ENCODE peak calls at places on chromosomes 13 and 19, in seven cellular contexts. Y is astrocyte of the spinal cord, E is astrocyte of the cerebellum, P is heart right ventricle, D is Peyer's patch, K is MCF 10A, J is GM06990. T is an unnamed sample.

GRCh38 chr13:79972066-79972569 is 368.8 kb downstream of the SPRY2 start:
- DNase-seq in Y (no peak), E (no peak), P (no peak), D (no peak), K (no peak), J (no peak), T (no peak)

GRCh38 chr19:39399684-39400465 is 6.8 kb upstream of the ZFP36 start:
- DNase-seq in Y (no peak), E (no peak), P (no peak), D (no peak), K (no peak), J (no peak), T (no peak)

GRCh38 chr19:44303305-44303704 is 1.5 kb downstream of the ZNF235 start:
- DNase-seq in Y (no peak), E (no peak), P (no peak), D (no peak), K (no peak), J (no peak), T (no peak)

GRCh38 chr19:35000647-35001501 is 751 bp downstream of the GRAMD1A start:
- DNase-seq in Y (peak), E (no peak), P (peak), D (peak), K (peak), J (peak), T (peak)

GRCh38 chr13:38872693-38873092 is 117.9 kb downstream of the STOML3 start:
- DNase-seq in Y (peak), E (peak), P (peak), D (no peak), K (peak), J (no peak), T (no peak)

GRCh38 chr19:10929402-10929794 is 787 bp downstream of the TIMM29 start:
- DNase-seq in Y (no peak), E (no peak), P (no peak), D (no peak), K (no peak), J (no peak), T (no peak)

GRCh38 chr19:39705578-39706188 is 1.4 kb downstream of the LGALS14 start:
- DNase-seq in Y (no peak), E (no peak), P (no peak), D (no peak), K (no peak), J (no peak), T (no peak)

GRCh38 chr19:10625003-10625761 is at the start of gene SLC44A2:
- DNase-seq in Y (peak), E (no peak), P (peak), D (no peak), K (peak), J (no peak), T (no peak)

GRCh38 chr19:45890877-45891276 is 4.9 kb upstream of the IRF2BP1 start:
- DNase-seq in Y (no peak), E (no peak), P (no peak), D (no peak), K (no peak), J (no peak), T (no peak)

GRCh38 chr19:48393559-48394330 is at the start of gene GRIN2D:
- DNase-seq in Y (peak), E (no peak), P (no peak), D (no peak), K (no peak), J (no peak), T (peak)

GRCh38 chr13:72255908-72256307 is 388.9 kb upstream of the DACH1 start:
- DNase-seq in Y (peak), E (peak), P (no peak), D (no peak), K (peak), J (no peak), T (no peak)

GRCh38 chr13:98512774-98513327 is 64.1 kb downstream of the STK24 start:
- DNase-seq in Y (no peak), E (no peak), P (no peak), D (peak), K (no peak), J (no peak), T (no peak)

GRCh38 chr13:74026753-74027152 is 107.5 kb downstream of the KLF12 start:
- DNase-seq in Y (peak), E (peak), P (no peak), D (peak), K (peak), J (peak), T (peak)

GRCh38 chr19:33905937-33906577 is 109.4 kb downstream of the KCTD15 start:
- DNase-seq in Y (no peak), E (no peak), P (peak), D (no peak), K (peak), J (peak), T (peak)

GRCh38 chr19:16368385-16369305 is 44.0 kb downstream of the KLF2 start:
- DNase-seq in Y (no peak), E (no peak), P (no peak), D (peak), K (no peak), J (no peak), T (no peak)

GRCh38 chr13:37326319-37326718 is 220.9 kb upstream of the CSNK1A1L start:
- DNase-seq in Y (no peak), E (no peak), P (no peak), D (no peak), K (no peak), J (no peak), T (no peak)

GRCh38 chr13:85363504-85363903 is 435.7 kb downstream of the SLITRK6 start:
- DNase-seq in Y (no peak), E (no peak), P (no peak), D (no peak), K (no peak), J (no peak), T (no peak)

GRCh38 chr19:49110567-49110966 is 3.6 kb upstream of the LIN7B start:
- DNase-seq in Y (peak), E (no peak), P (no peak), D (no peak), K (no peak), J (no peak), T (no peak)

GRCh38 chr19:964761-965694 is 19.1 kb upstream of the WDR18 start:
- DNase-seq in Y (no peak), E (no peak), P (no peak), D (no peak), K (peak), J (no peak), T (no peak)

GRCh38 chr19:964116-964520 is 20.0 kb upstream of the WDR18 start:
- DNase-seq in Y (no peak), E (no peak), P (no peak), D (no peak), K (no peak), J (no peak), T (no peak)

GRCh38 chr19:963401-964022 is 20.6 kb upstream of the WDR18 start:
- DNase-seq in Y (no peak), E (no peak), P (no peak), D (no peak), K (no peak), J (no peak), T (no peak)

GRCh38 chr19:962683-963385 is 21.3 kb upstream of the WDR18 start:
- DNase-seq in Y (no peak), E (no peak), P (no peak), D (no peak), K (no peak), J (no peak), T (no peak)

DNA sequence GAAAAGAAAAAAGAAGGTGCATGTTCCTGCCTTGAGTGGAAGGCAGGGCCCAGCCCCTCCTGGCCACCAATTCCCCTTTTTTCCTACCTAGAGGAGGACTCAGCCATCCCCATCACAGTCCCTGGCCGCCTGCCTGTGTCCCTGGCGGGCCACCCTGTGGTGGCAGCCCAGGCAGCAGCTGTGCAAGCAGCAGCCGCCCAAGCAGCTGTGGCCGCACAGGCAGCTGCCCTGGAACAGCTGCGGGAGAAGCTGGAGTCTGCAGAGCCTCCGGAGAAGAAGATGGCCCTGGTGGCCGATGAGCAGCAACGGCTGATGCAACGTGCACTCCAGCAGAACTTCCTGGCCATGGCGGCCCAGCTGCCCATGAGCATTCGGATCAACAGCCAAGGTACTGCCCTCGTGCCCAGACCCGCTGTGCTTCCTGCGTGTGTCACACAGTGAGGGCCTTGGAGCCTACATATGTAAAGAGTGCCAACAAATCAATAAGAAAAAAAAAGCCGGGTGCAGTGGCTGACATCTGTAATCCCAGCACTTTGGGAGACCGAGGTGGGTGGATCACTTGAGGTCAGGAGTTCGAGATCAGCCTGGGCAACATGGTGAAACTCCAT is 17.6 kb upstream of the WDR18 start:
- DNase-seq in Y (no peak), E (no peak), P (no peak), D (no peak), K (no peak), J (no peak), T (no peak)
- TF ChIP-seq CTCF in Y (no peak), E (no peak), P (no peak), D (no peak), K (no peak), J (no peak), T (no peak)

DNA sequence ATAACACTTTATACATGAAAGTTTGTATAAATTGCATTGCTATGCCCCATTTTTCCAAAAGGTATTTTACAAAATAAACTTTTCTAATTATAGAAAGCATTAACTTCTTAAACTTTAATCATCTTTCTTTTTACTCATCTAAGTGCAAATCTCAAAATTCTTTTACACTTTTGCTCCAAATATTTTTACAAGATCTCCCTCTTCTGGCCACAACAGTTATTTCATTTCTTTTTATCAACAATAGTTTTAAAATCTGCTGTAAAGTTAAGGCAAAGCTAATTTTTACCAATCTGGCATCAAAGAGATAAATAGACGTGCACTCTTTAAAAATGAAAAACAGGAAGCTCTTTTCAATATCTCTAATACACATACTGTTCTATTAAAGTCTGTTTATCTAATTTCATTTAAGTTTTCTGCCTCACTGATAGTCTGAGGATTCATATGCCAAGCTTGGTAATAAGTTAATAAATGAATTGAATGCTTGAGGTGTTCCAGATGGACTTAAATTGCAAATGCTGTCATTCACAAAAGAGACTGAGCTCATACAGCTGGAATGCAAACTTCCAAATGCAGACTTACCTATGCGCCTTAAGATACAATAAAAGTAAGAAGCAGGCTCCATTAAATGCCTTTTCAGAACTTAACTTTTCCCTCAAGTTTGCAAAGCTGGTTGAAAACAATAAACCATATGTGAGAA is 583.0 kb upstream of the ATXN8OS start:
- DNase-seq in Y (peak), E (peak), P (no peak), D (no peak), K (peak), J (no peak), T (no peak)
- TF ChIP-seq CTCF in Y (peak), E (no peak), P (no peak), D (no peak), K (peak), J (peak), T (no peak)

GRCh38 chr13:29597701-29598100 is 2.2 kb upstream of the SLC7A1 start:
- DNase-seq in Y (no peak), E (no peak), P (no peak), D (no peak), K (no peak), J (no peak), T (no peak)

GRCh38 chr13:29594710-29595379 is 643 bp downstream of the SLC7A1 start:
- DNase-seq in Y (peak), E (no peak), P (peak), D (peak), K (peak), J (peak), T (peak)

GRCh38 chr13:29597246-29597645 is 1.8 kb upstream of the SLC7A1 start:
- DNase-seq in Y (no peak), E (no peak), P (no peak), D (no peak), K (no peak), J (no peak), T (no peak)

GRCh38 chr13:29595380-29596063 is at the start of gene SLC7A1:
- DNase-seq in Y (peak), E (peak), P (peak), D (peak), K (peak), J (peak), T (peak)

DNA sequence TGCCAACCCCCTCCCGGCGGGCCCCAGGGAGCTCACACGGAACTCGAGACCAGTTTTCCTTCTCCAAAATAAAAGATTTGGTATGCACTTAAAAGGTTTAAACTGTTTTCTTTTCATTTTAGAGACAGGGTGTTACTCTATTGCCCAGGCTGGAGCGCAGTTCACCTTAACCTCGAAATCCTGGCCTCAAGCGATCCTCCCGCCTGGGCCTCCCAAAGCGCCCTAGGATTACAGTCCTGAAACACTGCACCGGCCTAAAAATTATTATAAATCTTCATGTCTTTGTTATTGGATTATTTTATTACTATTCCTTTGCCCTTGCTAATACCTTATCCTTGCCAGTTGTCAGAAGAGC is 553 bp upstream of the SLC7A1 start:
- DNase-seq in Y (no peak), E (no peak), P (no peak), D (no peak), K (no peak), J (no peak), T (no peak)
- TF ChIP-seq CTCF in Y (no peak), E (no peak), P (no peak), D (no peak), K (no peak), J (no peak), T (no peak)

GRCh38 chr13:30857018-30857417 is 49.1 kb upstream of the MEDAG start:
- DNase-seq in Y (peak), E (no peak), P (no peak), D (no peak), K (no peak), J (no peak), T (no peak)
- TF ChIP-seq CTCF in Y (peak), E (no peak), P (no peak), D (no peak), K (no peak), J (no peak), T (no peak)

DNA sequence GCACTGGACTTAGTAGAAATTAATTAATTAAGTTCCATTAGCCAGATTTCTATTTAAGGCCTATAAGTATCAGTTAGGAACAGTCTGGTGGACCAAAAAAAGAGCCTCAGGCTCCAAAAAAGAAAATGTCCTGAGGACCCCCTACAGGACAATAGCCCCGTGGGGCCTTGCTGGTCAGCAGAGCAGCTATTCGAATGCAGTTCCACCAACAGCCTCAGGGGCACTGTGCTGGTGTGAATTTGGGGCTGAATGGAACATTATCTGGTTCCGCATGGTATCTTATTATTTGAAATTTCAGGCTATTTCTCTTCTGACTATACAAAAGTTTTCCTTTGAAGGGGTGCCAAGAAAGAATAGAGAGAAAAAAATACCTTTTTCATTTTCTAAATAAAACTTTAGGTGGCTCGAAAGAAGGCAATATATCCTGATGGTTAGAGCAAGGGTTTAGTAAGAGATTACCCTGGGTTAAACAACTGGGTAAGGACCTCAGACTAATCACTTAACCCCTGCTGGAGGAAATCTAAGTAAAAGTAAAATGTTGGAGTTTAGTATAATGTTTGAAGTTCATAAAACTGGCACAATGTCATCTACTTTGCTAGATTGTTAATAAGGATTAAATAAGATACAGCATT is 147.2 kb downstream of the MIPEP start:
- DNase-seq in Y (no peak), E (no peak), P (no peak), D (no peak), K (peak), J (no peak), T (no peak)
- TF ChIP-seq CTCF in Y (peak), E (peak), P (peak), D (no peak), K (peak), J (peak), T (no peak)